ENCODE peak calls at places on chromosomes 11 and 22, in eight cellular contexts. K, Y, Z, B, U, D, M and A are unnamed samples.
A peak's percentile ranks its signal among the peaks of the same experiment; 100 is the strongest.

GRCh38 chr11:107769189-107769588 is 57.3 kb upstream of the SLN start:
- DNase-seq in M (no peak), D (no peak), Z (no peak), K (no peak), U (no peak), Y (no peak), B (peak; percentile 74), A (no peak)

GRCh38 chr11:24935059-24935458 is 438.2 kb downstream of the LUZP2 start:
- DNase-seq in K (no peak), M (no peak), U (no peak), Z (no peak), B (peak; percentile 5), D (no peak), Y (no peak), A (no peak)

GRCh38 chr22:27215826-27216320 is 558.5 kb downstream of the MIAT start:
- DNase-seq in Y (no peak), K (no peak), U (no peak), D (no peak), Z (no peak), B (no peak), M (no peak), A (no peak)

GRCh38 chr22:39215430-39216142 is 29.2 kb downstream of the PDGFB start:
- DNase-seq in Z (no peak), K (no peak), Y (no peak), M (no peak), U (peak; percentile 46), D (no peak), B (no peak), A (no peak)

GRCh38 chr11:7688238-7688826 is 15.0 kb upstream of the CYB5R2 start:
- DNase-seq in M (no peak), B (peak; percentile 36), D (no peak), Y (no peak), K (peak; percentile 8), U (no peak), Z (no peak), A (no peak)

GRCh38 chr22:49433044-49433443 is 394.6 kb downstream of the BRD1 start:
- DNase-seq in B (no peak), K (no peak), Y (no peak), Z (no peak), D (no peak), M (no peak), U (no peak), A (no peak)

GRCh38 chr11:126608626-126609010 is 253.1 kb downstream of the ST3GAL4 start:
- DNase-seq in K (no peak), Y (no peak), D (no peak), B (no peak), Z (no peak), M (no peak), U (no peak), A (no peak)

GRCh38 chr22:29320546-29320945 is 5.0 kb upstream of the RASL10A start:
- DNase-seq in K (no peak), Y (no peak), B (no peak), D (peak; percentile 23), M (no peak), U (no peak), Z (no peak), A (no peak)

GRCh38 chr11:78022397-78023396 is at the start of gene KCTD14:
- DNase-seq in D (no peak), U (peak; percentile 49), M (no peak), K (peak; percentile 34), Y (no peak), Z (no peak), B (no peak), A (no peak)

GRCh38 chr11:88293931-88294330 is 43.6 kb downstream of the CTSC start:
- DNase-seq in K (no peak), M (peak; percentile 25), B (peak; percentile 63), Z (no peak), Y (no peak), U (no peak), D (no peak), A (no peak)

GRCh38 chr11:44421090-44421675 is 111.2 kb upstream of the ALX4 start:
- DNase-seq in D (no peak), K (no peak), M (no peak), Z (no peak), U (no peak), B (no peak), Y (no peak), A (no peak)

GRCh38 chr11:788953-789940 is 643 bp downstream of the CEND1 start:
- DNase-seq in K (no peak), D (no peak), M (no peak), U (no peak), Y (no peak), Z (no peak), B (no peak), A (no peak)

GRCh38 chr11:27681664-27682063 is 18.6 kb downstream of the BDNF start:
- DNase-seq in K (no peak), Z (no peak), Y (no peak), M (no peak), B (no peak), D (no peak), U (no peak), A (no peak)

GRCh38 chr11:92128026-92128425 is 96.6 kb upstream of the FAT3 start:
- DNase-seq in D (no peak), Z (no peak), K (no peak), B (no peak), U (no peak), M (no peak), Y (no peak), A (no peak)

GRCh38 chr11:119149371-119150275 is 771 bp downstream of the ABCG4 start:
- DNase-seq in U (no peak), K (peak; percentile 22), M (no peak), B (no peak), Z (no peak), Y (no peak), D (no peak), A (no peak)

GRCh38 chr11:82398300-82398815 is 335.3 kb downstream of the FAM181B start:
- DNase-seq in D (no peak), U (no peak), Y (peak; percentile 52), B (no peak), Z (no peak), M (no peak), K (no peak), A (no peak)

GRCh38 chr11:70111269-70112016 is 33.3 kb downstream of the ANO1 start:
- DNase-seq in Y (peak; percentile 94), Z (no peak), D (no peak), M (peak; percentile 55), B (peak; percentile 60), K (no peak), U (peak; percentile 71), A (no peak)

GRCh38 chr22:26656896-26657851 is at the start of gene MIAT:
- DNase-seq in D (no peak), U (peak; percentile 34), B (no peak), M (no peak), K (peak; percentile 36), Z (peak; percentile 79), Y (no peak), A (peak; percentile 64)

GRCh38 chr11:110463153-110463552 is 33.4 kb downstream of the FDX1 start:
- DNase-seq in K (peak; percentile 16), Y (no peak), U (peak; percentile 66), D (no peak), M (no peak), B (peak; percentile 57), Z (no peak), A (no peak)

GRCh38 chr11:119641991-119642745 is 86.8 kb downstream of the NECTIN1 start:
- DNase-seq in B (no peak), M (no peak), Z (peak; percentile 12), Y (no peak), U (no peak), K (peak; percentile 54), D (no peak), A (no peak)

GRCh38 chr11:43269229-43269928 is 42.4 kb upstream of the API5 start:
- DNase-seq in B (no peak), K (no peak), Z (no peak), U (peak; percentile 59), D (peak; percentile 43), M (no peak), Y (no peak), A (no peak)

GRCh38 chr11:119319136-119319701 is 2.3 kb upstream of the MCAM start:
- DNase-seq in Z (no peak), D (no peak), Y (no peak), M (no peak), K (no peak), B (no peak), U (no peak), A (no peak)

GRCh38 chr22:44955102-44955501 is 54.7 kb downstream of the PHF21B start:
- DNase-seq in Y (no peak), K (no peak), Z (no peak), B (no peak), U (no peak), D (no peak), M (no peak), A (no peak)

GRCh38 chr11:103744496-103745153 is 291.8 kb upstream of the DDI1 start:
- DNase-seq in Y (no peak), D (peak; percentile 45), U (no peak), M (no peak), K (no peak), Z (no peak), B (no peak), A (no peak)

GRCh38 chr11:35280727-35281126 is 138.6 kb downstream of the SLC1A2 start:
- DNase-seq in U (no peak), M (no peak), D (no peak), B (no peak), Z (no peak), Y (no peak), K (no peak), A (no peak)

GRCh38 chr11:122676638-122677037 is 21.1 kb downstream of the UBASH3B start:
- DNase-seq in K (no peak), U (no peak), B (no peak), M (no peak), D (no peak), Y (no peak), Z (no peak), A (no peak)

GRCh38 chr11:45394294-45395085 is 108.3 kb upstream of the SYT13 start:
- DNase-seq in Z (no peak), B (no peak), U (no peak), D (no peak), K (no peak), Y (no peak), M (no peak), A (no peak)